ENCODE peak calls at places on chromosomes 16 and 17, in five cellular contexts. One of them, this sample, is unnamed.

GRCh38 chr17:44575408-44575807 is 18.1 kb downstream of the FZD2 start:
- DNase-seq in dorsolateral prefrontal cortex: no peak
- DNase-seq in thoracic aorta: no peak
- DNase-seq in AG09319: no peak
- DNase-seq in tibial nerve: no peak
- DNase-seq in this sample: no peak

GRCh38 chr17:67143318-67143717 is 99.0 kb downstream of the CACNG1 start:
- DNase-seq in AG09319: no peak
- DNase-seq in tibial nerve: no peak
- DNase-seq in dorsolateral prefrontal cortex: no peak
- DNase-seq in thoracic aorta: no peak
- DNase-seq in this sample: no peak

GRCh38 chr16:57377080-57377841 is 5.0 kb downstream of the CX3CL1 start:
- DNase-seq in tibial nerve: no peak
- DNase-seq in dorsolateral prefrontal cortex: no peak
- DNase-seq in thoracic aorta: no peak
- DNase-seq in AG09319: no peak
- DNase-seq in this sample: no peak

GRCh38 chr17:80510132-80510531 is 33.7 kb upstream of the NPTX1 start:
- DNase-seq in AG09319: no peak
- DNase-seq in thoracic aorta: no peak
- DNase-seq in tibial nerve: no peak
- DNase-seq in dorsolateral prefrontal cortex: no peak
- DNase-seq in this sample: no peak

GRCh38 chr16:68367034-68367433 is 56.2 kb downstream of the PRMT7 start:
- DNase-seq in AG09319: peak; percentile 3
- DNase-seq in thoracic aorta: no peak
- DNase-seq in tibial nerve: peak; percentile 41
- DNase-seq in dorsolateral prefrontal cortex: no peak
- DNase-seq in this sample: no peak

GRCh38 chr17:7838291-7839075 is 4.5 kb downstream of the KDM6B start:
- DNase-seq in dorsolateral prefrontal cortex: no peak
- DNase-seq in AG09319: no peak
- DNase-seq in thoracic aorta: no peak
- DNase-seq in tibial nerve: no peak
- DNase-seq in this sample: no peak

GRCh38 chr17:78397681-78398101 is 19.2 kb downstream of the PGS1 start:
- DNase-seq in dorsolateral prefrontal cortex: no peak
- DNase-seq in thoracic aorta: peak; percentile 36
- DNase-seq in AG09319: no peak
- DNase-seq in tibial nerve: no peak
- DNase-seq in this sample: no peak

GRCh38 chr16:56814537-56815432 is 50.2 kb upstream of the SLC12A3 start:
- DNase-seq in dorsolateral prefrontal cortex: no peak
- DNase-seq in thoracic aorta: no peak
- DNase-seq in AG09319: no peak
- DNase-seq in tibial nerve: no peak
- DNase-seq in this sample: no peak

GRCh38 chr17:30920282-30920681 is 1.5 kb upstream of the ADAP2 start:
- DNase-seq in thoracic aorta: no peak
- DNase-seq in dorsolateral prefrontal cortex: no peak
- DNase-seq in AG09319: no peak
- DNase-seq in tibial nerve: no peak
- DNase-seq in this sample: no peak

GRCh38 chr16:3158014-3158497 is 23.2 kb downstream of the ZNF213 start:
- DNase-seq in AG09319: no peak
- DNase-seq in dorsolateral prefrontal cortex: no peak
- DNase-seq in tibial nerve: no peak
- DNase-seq in thoracic aorta: no peak
- DNase-seq in this sample: no peak

GRCh38 chr17:68972119-68972704 is 17.0 kb upstream of the ABCA8 start:
- DNase-seq in AG09319: peak; percentile 4
- DNase-seq in tibial nerve: peak; percentile 36
- DNase-seq in thoracic aorta: no peak
- DNase-seq in dorsolateral prefrontal cortex: no peak
- DNase-seq in this sample: peak; percentile 20

DNA sequence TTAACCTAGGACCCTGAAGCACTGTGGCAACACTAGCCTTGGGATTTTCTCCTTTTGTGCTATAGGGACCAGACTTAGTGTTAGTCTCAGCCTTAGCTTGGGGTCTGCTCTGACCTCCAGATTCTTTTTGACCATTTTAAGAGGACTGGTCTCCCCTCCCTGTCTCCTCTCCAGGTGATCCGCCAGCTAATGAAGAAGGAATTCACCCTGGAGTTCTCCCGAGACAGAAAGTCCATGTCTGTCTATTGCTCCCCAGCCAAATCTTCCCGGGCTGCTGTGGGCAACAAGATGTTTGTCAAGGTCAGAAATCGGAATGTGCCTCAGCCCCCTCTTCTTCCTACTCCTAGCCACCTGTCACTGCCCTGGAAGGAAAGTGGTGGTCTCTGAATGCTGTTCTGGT is 19.5 kb downstream of the ATP2A1 start:
- DNase-seq in tibial nerve: no peak
- DNase-seq in dorsolateral prefrontal cortex: no peak
- DNase-seq in AG09319: no peak
- DNase-seq in thoracic aorta: no peak
- DNase-seq in this sample: no peak
- TF ChIP-seq CTCF in tibial nerve: no peak
- TF ChIP-seq CTCF in dorsolateral prefrontal cortex: no peak
- TF ChIP-seq CTCF in AG09319: no peak
- TF ChIP-seq CTCF in thoracic aorta: no peak
- TF ChIP-seq CTCF in this sample: no peak

GRCh38 chr17:28700830-28701492 is 10.7 kb downstream of the PROCA1 start:
- DNase-seq in dorsolateral prefrontal cortex: no peak
- DNase-seq in thoracic aorta: no peak
- DNase-seq in AG09319: no peak
- DNase-seq in tibial nerve: no peak
- DNase-seq in this sample: no peak
- TF ChIP-seq CTCF in dorsolateral prefrontal cortex: no peak
- TF ChIP-seq CTCF in thoracic aorta: no peak
- TF ChIP-seq CTCF in AG09319: no peak
- TF ChIP-seq CTCF in tibial nerve: no peak
- TF ChIP-seq CTCF in this sample: no peak

DNA sequence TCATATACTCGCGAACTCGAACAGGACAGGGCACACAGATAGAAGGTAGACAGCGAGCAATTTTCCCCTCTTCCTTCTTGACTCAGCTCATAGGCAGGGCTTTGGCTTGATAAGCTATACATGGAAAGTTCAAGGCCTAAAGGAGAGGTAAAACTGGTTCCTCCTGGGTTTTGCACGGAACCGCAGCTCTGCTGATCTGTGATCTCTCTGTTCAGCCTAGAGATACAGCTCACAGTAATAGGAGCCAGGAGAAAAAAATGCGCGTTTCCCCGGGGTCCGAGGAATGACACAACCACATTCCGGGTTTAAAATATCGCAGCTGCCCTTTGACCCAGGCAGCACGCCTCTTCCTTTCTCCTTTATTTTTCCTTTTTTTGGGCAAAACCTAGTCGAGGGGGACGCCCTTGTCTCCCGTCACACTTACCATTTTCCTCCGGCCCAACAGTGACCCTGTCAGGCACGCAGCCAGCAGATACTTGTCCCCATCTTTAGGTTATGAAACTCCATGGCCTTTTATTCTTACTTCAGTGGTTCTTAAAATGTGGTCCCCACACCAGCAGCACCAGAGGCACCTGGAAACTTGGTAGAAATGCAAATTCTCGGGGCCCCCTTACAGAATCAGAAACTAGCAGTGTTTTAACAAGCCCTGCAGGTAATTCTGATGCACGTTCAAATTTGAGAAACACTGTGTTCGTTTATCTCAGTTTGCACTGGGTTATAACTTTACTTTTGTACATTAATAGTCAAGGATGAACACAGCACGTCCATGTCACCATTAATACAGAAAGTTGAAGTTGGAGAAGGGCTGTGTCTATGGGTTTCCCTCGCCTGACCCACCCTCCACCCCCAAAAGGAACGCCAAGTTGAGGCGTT is 1.5 kb upstream of the LASP1 start:
- DNase-seq in dorsolateral prefrontal cortex: peak; percentile 33
- DNase-seq in AG09319: no peak
- DNase-seq in thoracic aorta: no peak
- DNase-seq in tibial nerve: peak; percentile 64
- DNase-seq in this sample: no peak
- TF ChIP-seq CTCF in dorsolateral prefrontal cortex: no peak
- TF ChIP-seq CTCF in AG09319: no peak
- TF ChIP-seq CTCF in thoracic aorta: no peak
- TF ChIP-seq CTCF in tibial nerve: no peak
- TF ChIP-seq CTCF in this sample: no peak

GRCh38 chr17:41868568-41868967 is 3.3 kb upstream of the KLHL11 start:
- DNase-seq in dorsolateral prefrontal cortex: no peak
- DNase-seq in tibial nerve: no peak
- DNase-seq in AG09319: no peak
- DNase-seq in thoracic aorta: no peak
- DNase-seq in this sample: no peak

GRCh38 chr17:41869426-41869825 is 4.2 kb upstream of the KLHL11 start:
- DNase-seq in dorsolateral prefrontal cortex: no peak
- DNase-seq in thoracic aorta: no peak
- DNase-seq in tibial nerve: no peak
- DNase-seq in AG09319: no peak
- DNase-seq in this sample: no peak

GRCh38 chr17:41871789-41872188 is 6.6 kb upstream of the KLHL11 start:
- DNase-seq in thoracic aorta: no peak
- DNase-seq in tibial nerve: no peak
- DNase-seq in AG09319: no peak
- DNase-seq in dorsolateral prefrontal cortex: no peak
- DNase-seq in this sample: no peak

GRCh38 chr17:41870627-41871026 is 5.4 kb upstream of the KLHL11 start:
- DNase-seq in dorsolateral prefrontal cortex: peak; percentile 49
- DNase-seq in AG09319: no peak
- DNase-seq in tibial nerve: no peak
- DNase-seq in thoracic aorta: no peak
- DNase-seq in this sample: no peak

GRCh38 chr17:41870097-41870496 is 4.9 kb upstream of the KLHL11 start:
- DNase-seq in tibial nerve: no peak
- DNase-seq in dorsolateral prefrontal cortex: no peak
- DNase-seq in AG09319: no peak
- DNase-seq in thoracic aorta: no peak
- DNase-seq in this sample: no peak
- TF ChIP-seq CTCF in tibial nerve: no peak
- TF ChIP-seq CTCF in dorsolateral prefrontal cortex: no peak
- TF ChIP-seq CTCF in AG09319: no peak
- TF ChIP-seq CTCF in thoracic aorta: no peak
- TF ChIP-seq CTCF in this sample: no peak

DNA sequence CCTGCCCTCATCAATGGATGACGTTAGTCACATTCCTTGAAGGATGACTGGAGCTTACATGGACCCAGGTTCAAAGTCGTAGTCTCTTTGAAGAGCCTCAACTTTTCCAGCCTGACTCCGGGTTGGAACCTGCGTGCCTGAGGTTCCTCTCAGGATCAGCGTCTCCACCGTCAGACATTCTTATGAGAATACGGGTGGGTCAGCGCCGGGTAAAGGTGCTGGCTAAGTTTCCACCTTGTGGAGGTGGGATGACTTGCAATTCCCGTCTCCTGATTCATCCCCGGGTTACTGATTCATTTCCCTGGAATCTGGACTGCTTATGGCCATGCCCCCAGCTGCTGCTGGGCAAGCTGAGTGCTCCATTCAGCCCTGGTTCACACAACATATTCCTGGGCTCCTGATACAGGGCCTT is 38.9 kb upstream of the CMIP start:
- DNase-seq in tibial nerve: no peak
- DNase-seq in dorsolateral prefrontal cortex: no peak
- DNase-seq in AG09319: no peak
- DNase-seq in thoracic aorta: no peak
- DNase-seq in this sample: peak; percentile 59
- TF ChIP-seq CTCF in tibial nerve: no peak
- TF ChIP-seq CTCF in dorsolateral prefrontal cortex: no peak
- TF ChIP-seq CTCF in AG09319: no peak
- TF ChIP-seq CTCF in thoracic aorta: no peak
- TF ChIP-seq CTCF in this sample: no peak

GRCh38 chr17:40284085-40284713 is 3.5 kb upstream of the CDC6 start:
- DNase-seq in tibial nerve: no peak
- DNase-seq in thoracic aorta: no peak
- DNase-seq in AG09319: peak; percentile 49
- DNase-seq in dorsolateral prefrontal cortex: no peak
- DNase-seq in this sample: no peak
- TF ChIP-seq CTCF in tibial nerve: peak; percentile 19
- TF ChIP-seq CTCF in thoracic aorta: no peak
- TF ChIP-seq CTCF in AG09319: peak; percentile 21
- TF ChIP-seq CTCF in dorsolateral prefrontal cortex: no peak
- TF ChIP-seq CTCF in this sample: peak; percentile 14

DNA sequence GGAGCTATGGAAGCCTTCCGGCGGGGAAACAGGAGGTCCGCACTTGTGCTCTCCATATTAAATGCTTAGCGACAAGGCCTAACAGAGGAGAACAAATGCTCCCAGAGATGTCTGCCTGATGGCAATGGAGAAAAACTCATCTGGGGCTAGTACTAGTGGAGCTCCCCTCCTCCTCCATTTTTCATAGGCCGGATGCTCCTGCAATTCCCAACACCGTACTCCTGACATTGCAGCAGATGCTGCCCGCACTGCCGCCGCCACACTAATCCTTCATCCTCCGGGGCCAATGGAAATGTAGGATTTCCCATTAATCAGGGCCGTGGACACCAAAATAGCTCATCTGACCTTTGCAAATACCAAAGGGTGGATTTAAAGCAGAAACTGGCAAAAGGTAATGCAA is 27.5 kb downstream of the TOM1L2 start:
- DNase-seq in tibial nerve: no peak
- DNase-seq in dorsolateral prefrontal cortex: no peak
- DNase-seq in AG09319: no peak
- DNase-seq in thoracic aorta: no peak
- DNase-seq in this sample: no peak
- TF ChIP-seq CTCF in tibial nerve: no peak
- TF ChIP-seq CTCF in dorsolateral prefrontal cortex: no peak
- TF ChIP-seq CTCF in AG09319: no peak
- TF ChIP-seq CTCF in thoracic aorta: no peak
- TF ChIP-seq CTCF in this sample: no peak